ENCODE peak calls at places on chromosomes 3 and 15, in five cellular contexts. H is right lobe of liver, J is H9, Z is epithelial cell of proximal tubule, W is cardiac fibroblast. C is an unnamed sample.

GRCh38 chr15:48424076-48424475 is 92.8 kb downstream of the DUT start:
- DNase-seq in W (no peak), J (no peak), H (no peak), Z (no peak), C (no peak)

GRCh38 chr15:92565351-92566125 is 90.0 kb downstream of the FAM174B start:
- DNase-seq in H (no peak), J (no peak), Z (no peak), W (no peak), C (no peak)

GRCh38 chr3:13144163-13145023 is 71.2 kb upstream of the IQSEC1 start:
- DNase-seq in Z (no peak), J (no peak), W (no peak), H (no peak), C (no peak)

GRCh38 chr3:97778152-97778551 is 13.6 kb downstream of the ARL6 start:
- DNase-seq in H (no peak), W (no peak), Z (no peak), J (no peak), C (no peak)

GRCh38 chr3:18544135-18544534 is 119.0 kb upstream of the SATB1 start:
- DNase-seq in J (no peak), W (no peak), H (no peak), Z (no peak), C (no peak)

GRCh38 chr3:100650651-100651611 is 41.5 kb downstream of the ADGRG7 start:
- DNase-seq in J (no peak), W (peak; percentile 50), H (no peak), Z (no peak), C (no peak)

GRCh38 chr3:41565003-41565402 is 365.7 kb downstream of the CTNNB1 start:
- DNase-seq in Z (no peak), J (no peak), W (no peak), H (no peak), C (no peak)

GRCh38 chr15:40493089-40493840 is 22.5 kb downstream of the CHST14 start:
- DNase-seq in H (no peak), J (no peak), Z (no peak), W (no peak), C (no peak)

GRCh38 chr3:110813541-110813940 is 258.1 kb upstream of the NECTIN3 start:
- DNase-seq in H (no peak), Z (no peak), W (no peak), J (no peak), C (no peak)

GRCh38 chr15:73964736-73965093 is 27.4 kb downstream of the STOML1 start:
- DNase-seq in J (peak; percentile 94), H (peak; percentile 74), W (peak; percentile 84), Z (no peak), C (peak; percentile 91)

GRCh38 chr3:32325957-32326356 is 65.7 kb upstream of the CMTM7 start:
- DNase-seq in H (no peak), J (no peak), Z (peak; percentile 78), W (peak; percentile 47), C (no peak)

GRCh38 chr3:105653868-105654267 is 214.9 kb downstream of the CBLB start:
- DNase-seq in Z (no peak), W (no peak), J (no peak), H (no peak), C (no peak)

GRCh38 chr15:47340576-47340920 is 376.8 kb upstream of the SEMA6D start:
- DNase-seq in Z (no peak), W (no peak), J (no peak), H (no peak), C (no peak)

GRCh38 chr3:25047058-25047457 is 381.0 kb upstream of the RARB start:
- DNase-seq in J (no peak), H (no peak), W (peak; percentile 9), Z (peak; percentile 7), C (no peak)

GRCh38 chr15:89975482-89976291 is 25.4 kb upstream of the ZNF710 start:
- DNase-seq in Z (no peak), H (no peak), J (no peak), W (no peak), C (no peak)

GRCh38 chr3:152296990-152297389 is 28.3 kb downstream of the MBNL1 start:
- DNase-seq in H (no peak), J (no peak), Z (no peak), W (no peak), C (no peak)

GRCh38 chr3:8851703-8852102 is 82.3 kb upstream of the OXTR start:
- DNase-seq in H (no peak), Z (no peak), W (peak; percentile 17), J (no peak), C (no peak)

GRCh38 chr3:113736548-113737089 is 9.4 kb downstream of the NAA50 start:
- DNase-seq in J (no peak), H (no peak), W (peak; percentile 80), Z (no peak), C (no peak)

GRCh38 chr3:159236306-159236705 is 434.5 kb downstream of the MFSD1 start:
- DNase-seq in J (no peak), W (no peak), Z (no peak), H (no peak), C (no peak)

GRCh38 chr3:65953881-65954733 is 84.6 kb downstream of the MAGI1 start:
- DNase-seq in J (no peak), H (peak; percentile 84), Z (no peak), W (peak; percentile 39), C (peak; percentile 87)

DNA sequence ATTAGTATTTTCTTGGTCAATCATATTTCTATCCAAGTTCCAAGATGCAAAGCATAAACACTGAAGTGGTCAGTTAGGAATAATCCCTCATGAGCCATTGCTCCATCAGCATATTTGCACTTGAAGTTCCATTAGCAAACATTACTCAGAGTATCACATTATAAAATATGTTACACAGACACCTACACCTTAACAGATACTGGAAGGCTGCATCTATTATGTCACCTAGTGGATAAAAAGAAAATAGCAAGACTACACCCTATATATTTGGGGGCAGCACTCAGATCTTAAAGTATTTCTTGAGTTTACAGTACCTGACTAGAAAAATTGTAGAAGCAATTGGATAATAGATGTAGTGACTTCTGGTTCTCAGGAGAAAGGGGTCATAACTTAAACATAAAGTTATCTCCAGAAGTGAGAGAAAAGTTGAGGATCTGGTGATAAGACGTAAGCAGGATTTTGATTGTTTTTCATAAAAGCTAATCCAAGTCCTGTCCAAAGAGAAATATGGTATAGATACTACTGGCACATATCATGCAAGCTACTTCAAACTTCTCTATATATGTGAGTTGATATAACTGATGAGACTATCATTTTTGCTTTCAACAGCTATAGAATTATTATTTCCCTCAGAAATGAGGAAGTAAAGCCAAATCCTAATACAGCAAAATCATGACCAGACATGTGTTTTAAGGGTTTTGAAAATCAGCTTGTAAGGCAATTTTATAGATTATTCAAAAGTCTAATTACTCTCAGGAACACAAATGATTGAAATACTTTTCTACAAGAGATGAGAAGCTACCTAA is 422.2 kb downstream of the GBE1 start:
- DNase-seq in H (no peak), Z (no peak), J (no peak), W (peak; percentile 7), C (no peak)
- TF ChIP-seq CTCF in H (peak; percentile 52), Z (peak; percentile 67), J (peak; percentile 69), W (peak; percentile 66), C (no peak)

GRCh38 chr3:48656061-48656840 is 6.4 kb downstream of the CELSR3 start:
- DNase-seq in H (peak; percentile 88), W (peak; percentile 77), Z (no peak), J (peak; percentile 94), C (no peak)
- TF ChIP-seq CTCF in H (peak; percentile 65), W (no peak), Z (peak; percentile 65), J (peak; percentile 86), C (no peak)

GRCh38 chr15:78907577-78907976 is 34.9 kb downstream of the MORF4L1 start:
- DNase-seq in W (no peak), J (peak; percentile 65), H (no peak), Z (no peak), C (no peak)
- TF ChIP-seq CTCF in W (peak; percentile 34), J (peak; percentile 64), H (peak; percentile 30), Z (peak; percentile 42), C (no peak)

GRCh38 chr15:64519897-64520296 is 59.5 kb downstream of the ZNF609 start:
- DNase-seq in H (no peak), J (no peak), W (no peak), Z (no peak), C (no peak)
- TF ChIP-seq CTCF in H (no peak), J (peak; percentile 26), W (no peak), Z (peak; percentile 19), C (no peak)

DNA sequence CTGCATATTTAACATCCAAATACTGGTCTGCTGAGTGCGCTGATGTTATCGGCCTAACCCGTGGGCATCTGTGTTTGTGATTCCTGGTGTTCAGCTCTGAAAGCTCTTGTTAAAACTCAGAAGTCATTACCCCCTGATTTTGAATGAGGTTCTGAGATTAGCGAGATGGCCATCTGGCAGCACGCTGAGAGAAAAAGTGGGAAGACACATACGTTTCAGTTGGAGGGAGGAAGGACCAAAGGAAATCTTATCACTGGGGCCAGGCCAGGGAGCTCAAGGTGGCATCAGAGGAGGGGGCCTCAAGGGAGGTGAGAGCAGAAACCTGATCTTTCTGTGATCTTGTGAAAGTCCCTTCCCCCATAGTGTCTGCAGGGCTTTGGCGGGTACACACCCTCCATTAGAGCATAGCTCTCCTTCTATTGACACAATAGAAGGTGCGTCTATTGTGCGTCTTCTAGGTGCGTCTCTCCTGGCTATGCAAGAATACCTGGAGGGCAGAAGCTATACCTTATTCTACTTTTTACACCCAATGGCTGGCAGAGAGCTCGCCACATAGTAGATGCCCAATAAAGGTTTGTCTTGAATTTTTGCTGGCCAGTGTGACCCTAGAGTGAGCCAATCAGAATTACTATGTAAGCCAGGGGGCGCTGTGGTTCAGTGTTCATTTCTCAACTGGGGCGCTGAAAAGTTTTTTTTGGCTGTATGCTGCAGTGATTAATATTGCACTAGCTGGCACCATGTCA is 182.4 kb downstream of the SHQ1 start:
- DNase-seq in J (peak; percentile 37), Z (no peak), H (peak; percentile 28), W (peak; percentile 29), C (peak; percentile 56)
- TF ChIP-seq CTCF in J (peak; percentile 83), Z (peak; percentile 74), H (peak; percentile 54), W (peak; percentile 54), C (peak; percentile 35)

GRCh38 chr3:157088506-157089454 is 71.2 kb downstream of the CCNL1 start:
- DNase-seq in H (peak; percentile 96), J (peak; percentile 96), Z (no peak), W (peak; percentile 98), C (peak; percentile 100)
- TF ChIP-seq CTCF in H (peak; percentile 7), J (no peak), Z (peak; percentile 10), W (peak; percentile 13), C (peak; percentile 49)

GRCh38 chr3:21752749-21753347 is 1.8 kb upstream of the ZNF385D start:
- DNase-seq in J (no peak), W (peak; percentile 84), H (no peak), Z (no peak), C (peak; percentile 8)
- TF ChIP-seq CTCF in J (peak; percentile 77), W (peak; percentile 74), H (peak; percentile 61), Z (peak; percentile 87), C (no peak)

GRCh38 chr15:101694261-101694660 is 30.0 kb downstream of the TARS3 start:
- DNase-seq in H (no peak), Z (no peak), J (peak; percentile 32), W (no peak), C (no peak)
- TF ChIP-seq CTCF in H (no peak), Z (peak; percentile 19), J (peak; percentile 34), W (no peak), C (no peak)

GRCh38 chr3:107884719-107885460 is 205.9 kb downstream of the CD47 start:
- DNase-seq in W (peak; percentile 59), Z (no peak), H (no peak), J (no peak), C (no peak)
- TF ChIP-seq CTCF in W (no peak), Z (peak; percentile 34), H (no peak), J (peak; percentile 45), C (no peak)

C was measured in Calu3.